ENCODE peak calls at places on chromosomes 12 and 14, in nine cellular contexts. B is GM12892; D is AG10803; W is GM03348; A is stimulated activated CD4-positive, alpha-beta T cell treated with anti-CD3 and anti-CD28 coated beads, TNF-alpha, amount 100 ng/mL, for 4 hours; R is skeletal muscle cell; F is NCI-H1092 treated with DMSO at 0.1 percent for 48 hours; Y is activated T-cell treated with anti-CD3 and anti-CD28 coated beads, Interleukin-2, amount 50 U/mL, for 1 hour; L is activated CD4-positive, alpha-beta T cell treated with anti-CD3 and anti-CD28 coated beads for 1 hour. Q is an unnamed sample.

GRCh38 chr12:86256169-86256568 is at the start of gene MGAT4C:
- DNase-seq in B (no peak), D (no peak), W (no peak), A (no peak), R (no peak), F (peak), Y (no peak), L (no peak), Q (no peak)

GRCh38 chr14:33676135-33676566 is 274.7 kb downstream of the EGLN3 start:
- DNase-seq in B (no peak), D (no peak), W (peak), A (no peak), R (no peak), F (peak), Y (no peak), L (no peak), Q (no peak)

GRCh38 chr14:30737916-30738315 is 115.8 kb downstream of the SCFD1 start:
- DNase-seq in B (no peak), D (peak), W (no peak), A (no peak), R (no peak), F (no peak), Y (no peak), L (no peak), Q (no peak)

GRCh38 chr12:132066345-132066685 is 77.8 kb downstream of the DDX51 start:
- DNase-seq in B (no peak), D (no peak), W (no peak), A (no peak), R (no peak), F (no peak), Y (no peak), L (no peak), Q (no peak)

GRCh38 chr12:58803893-58804292 is 116.4 kb downstream of the LRIG3 start:
- DNase-seq in B (no peak), D (peak), W (peak), A (no peak), R (peak), F (no peak), Y (no peak), L (no peak), Q (no peak)

GRCh38 chr14:72049462-72049861 is 117.2 kb downstream of the RGS6 start:
- DNase-seq in B (peak), D (no peak), W (no peak), A (no peak), R (no peak), F (no peak), Y (no peak), L (no peak), Q (no peak)

GRCh38 chr12:117114784-117115183 is 15.6 kb upstream of the TESC start:
- DNase-seq in B (no peak), D (no peak), W (no peak), A (no peak), R (no peak), F (no peak), Y (no peak), L (no peak), Q (no peak)

GRCh38 chr14:99522457-99522891 is 41.3 kb downstream of the CCNK start:
- DNase-seq in B (no peak), D (peak), W (peak), A (no peak), R (no peak), F (peak), Y (no peak), L (no peak), Q (no peak)

GRCh38 chr14:92692822-92693226 is 55.6 kb downstream of the LGMN start:
- DNase-seq in B (no peak), D (no peak), W (no peak), A (no peak), R (no peak), F (peak), Y (no peak), L (no peak), Q (no peak)

GRCh38 chr12:69476276-69477017 is 6.3 kb downstream of the FRS2 start:
- DNase-seq in B (no peak), D (peak), W (no peak), A (no peak), R (no peak), F (no peak), Y (no peak), L (no peak), Q (no peak)

GRCh38 chr14:73744874-73745529 is 30.8 kb upstream of the PNMA1 start:
- DNase-seq in B (no peak), D (no peak), W (no peak), A (no peak), R (no peak), F (no peak), Y (peak), L (no peak), Q (no peak)

GRCh38 chr12:85000766-85001165 is 35.3 kb downstream of the TSPAN19 start:
- DNase-seq in B (no peak), D (no peak), W (no peak), A (no peak), R (no peak), F (no peak), Y (no peak), L (no peak), Q (no peak)

GRCh38 chr14:98323850-98324249 is 948.1 kb downstream of the BCL11B start:
- DNase-seq in B (no peak), D (no peak), W (no peak), A (no peak), R (no peak), F (no peak), Y (no peak), L (no peak), Q (no peak)

GRCh38 chr12:62684586-62685295 is 218.1 kb downstream of the MON2 start:
- DNase-seq in B (no peak), D (peak), W (peak), A (no peak), R (peak), F (no peak), Y (no peak), L (no peak), Q (no peak)

GRCh38 chr14:22549981-22550670 is 38.9 kb downstream of the DAD1 start:
- DNase-seq in B (peak), D (no peak), W (no peak), A (peak), R (no peak), F (no peak), Y (peak), L (peak), Q (peak)

Q was measured in effector CD8-positive, alpha-beta T cell.